ENCODE peak calls at places on chromosomes 5 and 9, in four cellular contexts. One of them, this sample, is unnamed.

GRCh38 chr9:79353856-79354520 is 217.8 kb upstream of the TLE4 start:
- DNase-seq in Right ventricle myocardium superior: no peak
- DNase-seq in fibroblast of the conjunctiva: no peak
- DNase-seq in CD8-positive, alpha-beta T cell: no peak
- DNase-seq in this sample: no peak

GRCh38 chr5:79974896-79975295 is 16.2 kb downstream of the MTX3 start:
- DNase-seq in Right ventricle myocardium superior: no peak
- DNase-seq in fibroblast of the conjunctiva: no peak
- DNase-seq in CD8-positive, alpha-beta T cell: no peak
- DNase-seq in this sample: no peak

GRCh38 chr9:100602302-100602930 is 24.5 kb downstream of the CAVIN4 start:
- DNase-seq in Right ventricle myocardium superior: no peak
- DNase-seq in fibroblast of the conjunctiva: no peak
- DNase-seq in CD8-positive, alpha-beta T cell: no peak
- DNase-seq in this sample: no peak

GRCh38 chr5:543755-544674 is 19.8 kb upstream of the SLC9A3 start:
- DNase-seq in Right ventricle myocardium superior: peak; percentile 76
- DNase-seq in fibroblast of the conjunctiva: no peak
- DNase-seq in CD8-positive, alpha-beta T cell: peak; percentile 38
- DNase-seq in this sample: no peak

GRCh38 chr9:121876658-121877271 is 216.3 kb downstream of the TTLL11 start:
- DNase-seq in Right ventricle myocardium superior: peak; percentile 51
- DNase-seq in fibroblast of the conjunctiva: peak; percentile 22
- DNase-seq in CD8-positive, alpha-beta T cell: no peak
- DNase-seq in this sample: no peak

GRCh38 chr5:61053937-61054336 is 108.3 kb downstream of the SMIM15 start:
- DNase-seq in Right ventricle myocardium superior: no peak
- DNase-seq in fibroblast of the conjunctiva: no peak
- DNase-seq in CD8-positive, alpha-beta T cell: no peak
- DNase-seq in this sample: no peak

GRCh38 chr5:4868140-4868735 is 271.9 kb upstream of the ADAMTS16 start:
- DNase-seq in Right ventricle myocardium superior: peak; percentile 56
- DNase-seq in fibroblast of the conjunctiva: no peak
- DNase-seq in CD8-positive, alpha-beta T cell: peak; percentile 34
- DNase-seq in this sample: no peak

GRCh38 chr5:106312360-106312759 is 1358.4 kb downstream of the EFNA5 start:
- DNase-seq in Right ventricle myocardium superior: no peak
- DNase-seq in fibroblast of the conjunctiva: no peak
- DNase-seq in CD8-positive, alpha-beta T cell: no peak
- DNase-seq in this sample: no peak

GRCh38 chr5:156471893-156472292 is 144.9 kb downstream of the SGCD start:
- DNase-seq in Right ventricle myocardium superior: no peak
- DNase-seq in fibroblast of the conjunctiva: no peak
- DNase-seq in CD8-positive, alpha-beta T cell: no peak
- DNase-seq in this sample: no peak

GRCh38 chr9:70120834-70121510 is 77.3 kb downstream of the MAMDC2 start:
- DNase-seq in Right ventricle myocardium superior: peak; percentile 82
- DNase-seq in fibroblast of the conjunctiva: peak; percentile 86
- DNase-seq in CD8-positive, alpha-beta T cell: no peak
- DNase-seq in this sample: peak; percentile 87

GRCh38 chr5:115583474-115583873 is 18.8 kb downstream of the TICAM2 start:
- DNase-seq in Right ventricle myocardium superior: no peak
- DNase-seq in fibroblast of the conjunctiva: no peak
- DNase-seq in CD8-positive, alpha-beta T cell: no peak
- DNase-seq in this sample: no peak

GRCh38 chr9:126222363-126222834 is 104.2 kb upstream of the MVB12B start:
- DNase-seq in Right ventricle myocardium superior: no peak
- DNase-seq in fibroblast of the conjunctiva: no peak
- DNase-seq in CD8-positive, alpha-beta T cell: no peak
- DNase-seq in this sample: no peak